ENCODE peak calls at places on chromosomes 13 and 19, in seven cellular contexts. One of them, this sample, is unnamed.
A peak's percentile ranks its signal among the peaks of the same experiment; 100 is the strongest.

GRCh38 chr19:5480427-5480836 is 25.2 kb downstream of the ZNRF4 start:
- DNase-seq in mammary epithelial cell: no peak
- DNase-seq in lower leg skin: no peak
- DNase-seq in tibial nerve: no peak
- DNase-seq in upper lobe of left lung: no peak
- DNase-seq in fibroblast of mammary gland: peak; percentile 35
- DNase-seq in astrocyte of the spinal cord: no peak
- DNase-seq in this sample: peak; percentile 15

GRCh38 chr13:92390217-92390616 is 836.4 kb upstream of the GPC6 start:
- DNase-seq in fibroblast of mammary gland: no peak
- DNase-seq in astrocyte of the spinal cord: no peak
- DNase-seq in lower leg skin: no peak
- DNase-seq in tibial nerve: no peak
- DNase-seq in upper lobe of left lung: no peak
- DNase-seq in mammary epithelial cell: no peak
- DNase-seq in this sample: no peak

GRCh38 chr13:30165791-30166190 is 141.6 kb downstream of the KATNAL1 start:
- DNase-seq in astrocyte of the spinal cord: peak; percentile 36
- DNase-seq in lower leg skin: no peak
- DNase-seq in upper lobe of left lung: no peak
- DNase-seq in tibial nerve: peak; percentile 20
- DNase-seq in mammary epithelial cell: no peak
- DNase-seq in fibroblast of mammary gland: peak; percentile 19
- DNase-seq in this sample: no peak

GRCh38 chr13:27012482-27013197 is 159.0 kb downstream of the USP12 start:
- DNase-seq in fibroblast of mammary gland: peak; percentile 95
- DNase-seq in upper lobe of left lung: peak; percentile 16
- DNase-seq in astrocyte of the spinal cord: peak; percentile 78
- DNase-seq in lower leg skin: peak; percentile 37
- DNase-seq in tibial nerve: no peak
- DNase-seq in mammary epithelial cell: peak; percentile 79
- DNase-seq in this sample: peak; percentile 88

GRCh38 chr13:98466634-98467236 is 110.2 kb downstream of the STK24 start:
- DNase-seq in mammary epithelial cell: no peak
- DNase-seq in tibial nerve: peak; percentile 61
- DNase-seq in fibroblast of mammary gland: peak; percentile 64
- DNase-seq in upper lobe of left lung: no peak
- DNase-seq in lower leg skin: no peak
- DNase-seq in astrocyte of the spinal cord: peak; percentile 61
- DNase-seq in this sample: peak; percentile 57

GRCh38 chr13:61760102-61760501 is 344.5 kb upstream of the PCDH20 start:
- DNase-seq in astrocyte of the spinal cord: no peak
- DNase-seq in lower leg skin: no peak
- DNase-seq in upper lobe of left lung: no peak
- DNase-seq in tibial nerve: no peak
- DNase-seq in fibroblast of mammary gland: no peak
- DNase-seq in mammary epithelial cell: no peak
- DNase-seq in this sample: no peak

GRCh38 chr19:11064831-11065303 is 24.4 kb upstream of the LDLR start:
- DNase-seq in astrocyte of the spinal cord: peak; percentile 23
- DNase-seq in lower leg skin: no peak
- DNase-seq in fibroblast of mammary gland: peak; percentile 49
- DNase-seq in mammary epithelial cell: no peak
- DNase-seq in upper lobe of left lung: no peak
- DNase-seq in tibial nerve: no peak
- DNase-seq in this sample: no peak

GRCh38 chr13:35781044-35781443 is 304.6 kb upstream of the MAB21L1 start:
- DNase-seq in lower leg skin: no peak
- DNase-seq in upper lobe of left lung: no peak
- DNase-seq in mammary epithelial cell: no peak
- DNase-seq in tibial nerve: no peak
- DNase-seq in astrocyte of the spinal cord: no peak
- DNase-seq in fibroblast of mammary gland: no peak
- DNase-seq in this sample: peak; percentile 9

GRCh38 chr19:35642798-35643254 is 1.3 kb downstream of the ETV2 start:
- DNase-seq in astrocyte of the spinal cord: no peak
- DNase-seq in fibroblast of mammary gland: no peak
- DNase-seq in tibial nerve: no peak
- DNase-seq in upper lobe of left lung: no peak
- DNase-seq in mammary epithelial cell: no peak
- DNase-seq in lower leg skin: no peak
- DNase-seq in this sample: no peak

GRCh38 chr19:2524840-2525723 is 49.2 kb downstream of the GADD45B start:
- DNase-seq in lower leg skin: no peak
- DNase-seq in astrocyte of the spinal cord: peak; percentile 76
- DNase-seq in fibroblast of mammary gland: peak; percentile 87
- DNase-seq in upper lobe of left lung: no peak
- DNase-seq in tibial nerve: no peak
- DNase-seq in mammary epithelial cell: peak; percentile 72
- DNase-seq in this sample: peak; percentile 85

GRCh38 chr19:41025871-41026270 is 34.8 kb downstream of the CYP2B6 start:
- DNase-seq in upper lobe of left lung: no peak
- DNase-seq in lower leg skin: peak; percentile 61
- DNase-seq in tibial nerve: no peak
- DNase-seq in fibroblast of mammary gland: no peak
- DNase-seq in mammary epithelial cell: no peak
- DNase-seq in astrocyte of the spinal cord: no peak
- DNase-seq in this sample: no peak

GRCh38 chr13:85806553-85807175 is 7.4 kb upstream of the SLITRK6 start:
- DNase-seq in fibroblast of mammary gland: peak; percentile 63
- DNase-seq in tibial nerve: no peak
- DNase-seq in mammary epithelial cell: peak; percentile 21
- DNase-seq in upper lobe of left lung: no peak
- DNase-seq in lower leg skin: no peak
- DNase-seq in astrocyte of the spinal cord: peak; percentile 69
- DNase-seq in this sample: peak; percentile 72

GRCh38 chr13:71902676-71903075 is 35.7 kb upstream of the DACH1 start:
- DNase-seq in lower leg skin: no peak
- DNase-seq in upper lobe of left lung: no peak
- DNase-seq in mammary epithelial cell: no peak
- DNase-seq in astrocyte of the spinal cord: no peak
- DNase-seq in tibial nerve: no peak
- DNase-seq in fibroblast of mammary gland: no peak
- DNase-seq in this sample: no peak

GRCh38 chr13:48624858-48625257 is 28.9 kb upstream of the CYSLTR2 start:
- DNase-seq in astrocyte of the spinal cord: no peak
- DNase-seq in lower leg skin: no peak
- DNase-seq in tibial nerve: peak; percentile 46
- DNase-seq in fibroblast of mammary gland: peak; percentile 44
- DNase-seq in upper lobe of left lung: no peak
- DNase-seq in mammary epithelial cell: no peak
- DNase-seq in this sample: no peak

GRCh38 chr19:55418185-55418584 is 10.6 kb upstream of the UBE2S start:
- DNase-seq in upper lobe of left lung: peak; percentile 39
- DNase-seq in astrocyte of the spinal cord: peak; percentile 82
- DNase-seq in tibial nerve: peak; percentile 54
- DNase-seq in mammary epithelial cell: peak; percentile 69
- DNase-seq in fibroblast of mammary gland: peak; percentile 85
- DNase-seq in lower leg skin: no peak
- DNase-seq in this sample: peak; percentile 86

GRCh38 chr19:14086098-14086497 is 515 bp upstream of the C19orf67 start:
- DNase-seq in mammary epithelial cell: no peak
- DNase-seq in tibial nerve: no peak
- DNase-seq in astrocyte of the spinal cord: no peak
- DNase-seq in lower leg skin: no peak
- DNase-seq in upper lobe of left lung: no peak
- DNase-seq in fibroblast of mammary gland: no peak
- DNase-seq in this sample: no peak
- H3K4me3 ChIP-seq in mammary epithelial cell: no peak overlapping the region
- H3K4me3 ChIP-seq in tibial nerve: no peak overlapping the region
- H3K4me3 ChIP-seq in astrocyte of the spinal cord: no peak overlapping the region
- H3K4me3 ChIP-seq in lower leg skin: no peak overlapping the region
- H3K4me3 ChIP-seq in upper lobe of left lung: no peak overlapping the region
- H3K4me3 ChIP-seq in fibroblast of mammary gland: no peak overlapping the region
- H3K4me3 ChIP-seq in this sample: no peak overlapping the region

GRCh38 chr13:99617474-99618255 is 116.4 kb downstream of the TM9SF2 start:
- DNase-seq in astrocyte of the spinal cord: peak; percentile 48
- DNase-seq in tibial nerve: peak; percentile 41
- DNase-seq in upper lobe of left lung: no peak
- DNase-seq in lower leg skin: no peak
- DNase-seq in fibroblast of mammary gland: peak; percentile 66
- DNase-seq in mammary epithelial cell: no peak
- DNase-seq in this sample: peak; percentile 51
- TF ChIP-seq CTCF in astrocyte of the spinal cord: peak; percentile 87
- TF ChIP-seq CTCF in tibial nerve: peak; percentile 66
- TF ChIP-seq CTCF in upper lobe of left lung: no peak
- TF ChIP-seq CTCF in lower leg skin: no peak
- TF ChIP-seq CTCF in fibroblast of mammary gland: peak; percentile 92
- TF ChIP-seq CTCF in mammary epithelial cell: peak; percentile 79
- TF ChIP-seq CTCF in this sample: peak; percentile 64

DNA sequence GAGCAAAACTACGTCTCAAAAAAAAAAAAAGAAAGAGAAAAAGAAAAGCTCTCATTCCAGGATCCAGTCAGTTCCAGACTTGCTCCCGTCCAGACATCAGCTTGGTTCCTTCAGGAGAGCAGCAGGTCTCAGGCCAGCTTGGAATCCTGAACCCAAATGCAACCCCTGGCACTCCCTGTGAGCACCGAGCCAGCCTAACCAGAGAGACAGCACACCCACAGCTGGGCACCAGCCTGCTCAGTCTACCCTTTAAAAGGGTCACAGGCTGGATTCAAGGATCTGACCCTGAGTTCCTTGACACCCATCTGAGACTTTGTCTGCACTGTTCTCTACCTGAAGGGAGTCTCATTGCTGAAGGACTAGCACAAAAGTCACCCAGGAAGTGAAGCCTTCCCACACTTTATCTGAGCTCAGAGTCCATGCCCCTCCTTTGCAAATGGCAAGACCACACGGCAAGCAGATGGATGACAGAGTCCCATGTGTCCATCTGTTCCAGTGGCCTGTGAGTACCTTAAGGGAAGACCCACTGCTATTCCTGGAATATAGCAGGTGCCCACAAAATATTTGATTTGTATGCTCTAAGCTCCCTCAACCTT is 1.4 kb downstream of the PEPD start:
- DNase-seq in lower leg skin: no peak
- DNase-seq in astrocyte of the spinal cord: no peak
- DNase-seq in upper lobe of left lung: no peak
- DNase-seq in mammary epithelial cell: no peak
- DNase-seq in tibial nerve: no peak
- DNase-seq in fibroblast of mammary gland: no peak
- DNase-seq in this sample: no peak
- H3K4me3 ChIP-seq in lower leg skin: no peak overlapping the region
- H3K4me3 ChIP-seq in astrocyte of the spinal cord: no peak overlapping the region
- H3K4me3 ChIP-seq in upper lobe of left lung: no peak overlapping the region
- H3K4me3 ChIP-seq in mammary epithelial cell: no peak overlapping the region
- H3K4me3 ChIP-seq in tibial nerve: no peak overlapping the region
- H3K4me3 ChIP-seq in fibroblast of mammary gland: no peak overlapping the region
- H3K4me3 ChIP-seq in this sample: no peak overlapping the region

DNA sequence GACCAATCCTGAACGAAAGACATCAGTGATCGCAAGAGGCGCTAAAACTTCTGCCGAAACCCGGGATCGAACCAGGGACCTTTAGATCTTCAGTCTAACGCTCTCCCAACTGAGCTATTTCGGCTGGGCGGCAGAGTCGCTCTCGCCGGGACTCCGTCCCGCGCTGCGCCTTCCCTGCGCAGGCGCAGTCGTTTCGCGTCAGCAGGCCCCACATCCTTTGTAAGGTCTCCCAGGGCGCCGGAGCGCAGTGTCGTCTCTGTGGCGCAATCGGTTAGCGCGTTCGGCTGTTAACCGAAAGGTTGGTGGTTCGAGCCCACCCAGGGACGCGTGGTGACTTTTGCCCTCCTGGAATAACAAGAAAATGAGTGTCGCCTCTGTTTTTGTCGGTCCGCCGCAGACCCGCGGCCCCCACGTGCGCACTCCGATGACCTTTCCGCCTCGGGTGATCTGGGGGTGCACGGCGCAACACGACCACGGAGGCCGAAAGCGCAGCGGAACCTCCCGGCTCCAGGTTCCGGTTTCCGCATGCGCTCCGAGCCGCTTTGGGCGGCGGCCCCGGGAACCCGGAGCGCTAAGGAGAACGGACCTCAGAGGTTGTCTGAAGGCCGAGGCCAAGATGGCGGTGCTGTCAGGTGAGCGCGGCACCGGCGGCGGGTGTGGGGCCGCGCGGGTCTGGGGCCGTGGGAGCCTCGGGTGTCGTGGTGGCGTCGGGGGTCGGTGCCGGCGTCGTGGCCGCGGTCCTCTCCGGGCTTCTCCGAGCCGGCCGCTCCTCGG is at the start of gene NDUFS7:
- DNase-seq in mammary epithelial cell: peak; percentile 88
- DNase-seq in lower leg skin: peak; percentile 98
- DNase-seq in upper lobe of left lung: peak; percentile 89
- DNase-seq in tibial nerve: peak; percentile 93
- DNase-seq in fibroblast of mammary gland: peak; percentile 91
- DNase-seq in astrocyte of the spinal cord: peak; percentile 93
- DNase-seq in this sample: peak; percentile 92
- TF ChIP-seq CTCF in mammary epithelial cell: no peak
- TF ChIP-seq CTCF in lower leg skin: no peak
- TF ChIP-seq CTCF in upper lobe of left lung: no peak
- TF ChIP-seq CTCF in tibial nerve: no peak
- TF ChIP-seq CTCF in fibroblast of mammary gland: peak; percentile 11
- TF ChIP-seq CTCF in astrocyte of the spinal cord: no peak
- TF ChIP-seq CTCF in this sample: no peak

GRCh38 chr19:47005164-47005641 is 14.4 kb upstream of the NPAS1 start:
- DNase-seq in lower leg skin: no peak
- DNase-seq in astrocyte of the spinal cord: no peak
- DNase-seq in mammary epithelial cell: no peak
- DNase-seq in upper lobe of left lung: peak; percentile 47
- DNase-seq in tibial nerve: no peak
- DNase-seq in fibroblast of mammary gland: no peak
- DNase-seq in this sample: peak; percentile 17

GRCh38 chr19:47003611-47003935 is 16.1 kb upstream of the NPAS1 start:
- DNase-seq in lower leg skin: no peak
- DNase-seq in astrocyte of the spinal cord: no peak
- DNase-seq in tibial nerve: no peak
- DNase-seq in fibroblast of mammary gland: no peak
- DNase-seq in upper lobe of left lung: no peak
- DNase-seq in mammary epithelial cell: no peak
- DNase-seq in this sample: no peak

GRCh38 chr19:47002106-47002766 is 17.4 kb upstream of the NPAS1 start:
- DNase-seq in tibial nerve: no peak
- DNase-seq in mammary epithelial cell: no peak
- DNase-seq in astrocyte of the spinal cord: no peak
- DNase-seq in lower leg skin: no peak
- DNase-seq in upper lobe of left lung: no peak
- DNase-seq in fibroblast of mammary gland: no peak
- DNase-seq in this sample: peak; percentile 49

GRCh38 chr19:47002853-47003610 is 16.6 kb upstream of the NPAS1 start:
- DNase-seq in tibial nerve: no peak
- DNase-seq in upper lobe of left lung: no peak
- DNase-seq in lower leg skin: no peak
- DNase-seq in fibroblast of mammary gland: no peak
- DNase-seq in astrocyte of the spinal cord: no peak
- DNase-seq in mammary epithelial cell: no peak
- DNase-seq in this sample: no peak

GRCh38 chr19:47004012-47004465 is 15.6 kb upstream of the NPAS1 start:
- DNase-seq in lower leg skin: no peak
- DNase-seq in fibroblast of mammary gland: no peak
- DNase-seq in mammary epithelial cell: no peak
- DNase-seq in tibial nerve: no peak
- DNase-seq in upper lobe of left lung: no peak
- DNase-seq in astrocyte of the spinal cord: no peak
- DNase-seq in this sample: no peak
- H3K4me3 ChIP-seq in lower leg skin: no peak overlapping the region
- H3K4me3 ChIP-seq in fibroblast of mammary gland: no peak overlapping the region
- H3K4me3 ChIP-seq in mammary epithelial cell: no peak overlapping the region
- H3K4me3 ChIP-seq in tibial nerve: no peak overlapping the region
- H3K4me3 ChIP-seq in upper lobe of left lung: no peak overlapping the region
- H3K4me3 ChIP-seq in astrocyte of the spinal cord: no peak overlapping the region
- H3K4me3 ChIP-seq in this sample: no peak overlapping the region

This sample was measured in epithelial cell of esophagus.